ENCODE peak calls at places on chromosomes 6 and 20, in eight cellular contexts. N, V, S, Q, G, Y, W and J are unnamed samples.

GRCh38 chr6:168148231-168148849 is 69.3 kb upstream of the FRMD1 start:
- DNase-seq in G (no peak), W (no peak), S (no peak), V (no peak), Q (no peak), N (no peak), Y (no peak), J (no peak)

GRCh38 chr6:25694366-25694765 is 42.4 kb downstream of the SCGN start:
- DNase-seq in W (no peak), V (no peak), N (no peak), Y (no peak), Q (no peak), S (peak), G (no peak), J (no peak)

GRCh38 chr20:58675641-58676040 is 17.0 kb upstream of the NPEPL1 start:
- DNase-seq in Q (no peak), S (no peak), Y (no peak), G (no peak), N (no peak), W (no peak), V (no peak), J (no peak)

GRCh38 chr6:165616116-165616515 is 46.9 kb downstream of the PDE10A start:
- DNase-seq in Y (no peak), V (no peak), W (peak), Q (no peak), N (no peak), S (peak), G (no peak), J (no peak)

GRCh38 chr20:33897313-33897912 is 86.3 kb downstream of the CHMP4B start:
- DNase-seq in Q (no peak), W (no peak), G (no peak), S (peak), N (no peak), Y (no peak), V (no peak), J (no peak)

GRCh38 chr6:40671338-40672050 is 84.3 kb upstream of the LRFN2 start:
- DNase-seq in S (no peak), N (no peak), Q (no peak), G (no peak), W (no peak), Y (no peak), V (no peak), J (no peak)

GRCh38 chr6:40723967-40724366 is 136.8 kb upstream of the LRFN2 start:
- DNase-seq in Y (no peak), V (no peak), Q (no peak), W (no peak), N (no peak), S (no peak), G (no peak), J (no peak)

GRCh38 chr20:64107736-64108457 is 532 bp upstream of the NPBWR2 start:
- DNase-seq in V (peak), Q (peak), G (no peak), Y (no peak), N (no peak), W (no peak), S (no peak), J (no peak)

GRCh38 chr20:5526516-5526915 is 209.8 kb upstream of the PROKR2 start:
- DNase-seq in V (no peak), Y (no peak), N (no peak), G (no peak), W (no peak), Q (no peak), S (no peak), J (no peak)

GRCh38 chr6:145960918-145961604 is 3.1 kb downstream of the SHPRH start:
- DNase-seq in S (peak), G (peak), Y (no peak), Q (no peak), N (no peak), V (peak), W (peak), J (no peak)

GRCh38 chr20:13953227-13953626 is 37.2 kb downstream of the SEL1L2 start:
- DNase-seq in S (no peak), Q (no peak), Y (no peak), N (no peak), W (no peak), G (no peak), V (no peak), J (no peak)

GRCh38 chr20:39021748-39022147 is 59.6 kb downstream of the DHX35 start:
- DNase-seq in W (no peak), G (no peak), V (no peak), N (no peak), Y (no peak), Q (peak), S (no peak), J (no peak)

GRCh38 chr6:37021356-37022129 is 16.1 kb downstream of the FGD2 start:
- DNase-seq in N (no peak), Y (peak), G (no peak), W (peak), Q (no peak), S (peak), V (no peak), J (no peak)

GRCh38 chr20:23013429-23013828 is 21.7 kb upstream of the SSTR4 start:
- DNase-seq in W (no peak), G (no peak), Y (no peak), N (no peak), S (no peak), Q (no peak), V (no peak), J (no peak)

GRCh38 chr6:80454197-80454596 is 347.7 kb downstream of the BCKDHB start:
- DNase-seq in Q (peak), G (peak), W (peak), N (no peak), S (peak), V (no peak), Y (no peak), J (no peak)

GRCh38 chr6:13924146-13924948 is 405 bp upstream of the RNF182 start:
- DNase-seq in S (peak), V (peak), W (peak), G (peak), N (peak), Q (peak), Y (no peak), J (no peak)

GRCh38 chr6:159714404-159714803 is 12.9 kb upstream of the WTAP start:
- DNase-seq in W (no peak), Y (no peak), G (no peak), V (no peak), Q (no peak), S (no peak), N (no peak), J (no peak)

GRCh38 chr6:62042444-62042843 is 243.6 kb downstream of the KHDRBS2 start:
- DNase-seq in G (no peak), Y (no peak), V (no peak), W (no peak), S (no peak), N (no peak), Q (no peak), J (no peak)